ENCODE peak calls at places on chromosomes 4 and X, in nine cellular contexts. C, K, V, T, S, E, D, L and M are unnamed samples.

GRCh38 chr4:102263024-102263787 is 82.1 kb downstream of the SLC39A8 start:
- DNase-seq in C (peak), E (peak), D (peak), V (peak), K (peak), T (peak), S (peak), L (peak), M (peak)

GRCh38 chr4:147034372-147034771 is 88.7 kb upstream of the TTC29 start:
- DNase-seq in C (peak), D (no peak), L (no peak), E (no peak), S (no peak), V (no peak), T (no peak), K (no peak), M (no peak)

GRCh38 chr4:89438102-89438831 is 130.7 kb upstream of the GPRIN3 start:
- DNase-seq in T (peak), C (peak), S (peak), K (peak), L (peak), D (peak), V (peak), E (peak), M (peak)

GRCh38 chr4:125639182-125639621 is 324.4 kb downstream of the FAT4 start:
- DNase-seq in T (no peak), L (no peak), D (peak), E (no peak), K (peak), C (peak), V (peak), S (peak), M (no peak)

GRCh38 chrX:43676960-43677582 is 21.0 kb downstream of the MAOA start:
- DNase-seq in V (peak), E (no peak), K (peak), L (no peak), T (no peak), D (peak), C (no peak), S (peak), M (no peak)

GRCh38 chr4:64747919-64748715 is 338.9 kb upstream of the TECRL start:
- DNase-seq in L (no peak), T (no peak), C (no peak), S (no peak), D (no peak), K (no peak), E (no peak), V (no peak), M (no peak)

GRCh38 chrX:40784516-40785151 is 49.3 kb upstream of the MED14 start:
- DNase-seq in L (no peak), S (no peak), K (peak), T (peak), C (no peak), D (no peak), V (no peak), E (no peak), M (no peak)

GRCh38 chr4:128675083-128675482 is 134.4 kb upstream of the JADE1 start:
- DNase-seq in K (no peak), L (peak), T (no peak), S (no peak), V (no peak), D (no peak), C (no peak), E (no peak), M (peak)

GRCh38 chrX:68648960-68649359 is 1.5 kb downstream of the STARD8 start:
- DNase-seq in S (peak), E (no peak), C (peak), L (no peak), D (peak), K (no peak), T (peak), V (no peak), M (no peak)

GRCh38 chrX:47078129-47079043 is at the start of gene RGN:
- DNase-seq in S (peak), D (peak), L (no peak), V (peak), C (peak), E (no peak), K (peak), T (no peak), M (no peak)

GRCh38 chr4:112214397-112215264 is 17.0 kb upstream of the AP1AR start:
- DNase-seq in V (peak), C (peak), D (peak), K (peak), L (peak), E (peak), S (no peak), T (peak), M (peak)

GRCh38 chr4:69764311-69764710 is 3.9 kb upstream of the SULT1B1 start:
- DNase-seq in E (no peak), T (no peak), V (no peak), K (no peak), S (no peak), L (peak), D (no peak), C (no peak), M (no peak)

GRCh38 chr4:179624768-179625181 is 2182.5 kb upstream of the AGA start:
- DNase-seq in D (no peak), L (peak), C (peak), E (no peak), T (peak), S (peak), K (peak), V (no peak), M (no peak)

GRCh38 chr4:16293205-16293860 is 67.1 kb upstream of the TAPT1 start:
- DNase-seq in D (peak), S (no peak), C (no peak), T (no peak), V (no peak), E (no peak), K (no peak), L (no peak), M (no peak)

GRCh38 chr4:146122398-146122797 is 53.1 kb upstream of the LSM6 start:
- DNase-seq in V (no peak), E (no peak), C (no peak), S (no peak), L (no peak), T (no peak), K (no peak), D (no peak), M (no peak)

GRCh38 chr4:4284827-4285618 is 4.9 kb downstream of the LYAR start:
- DNase-seq in C (peak), T (peak), L (no peak), D (no peak), K (peak), S (no peak), V (no peak), E (no peak), M (no peak)

GRCh38 chr4:14234330-14234729 is 606.8 kb upstream of the BOD1L1 start:
- DNase-seq in L (no peak), T (peak), V (no peak), C (no peak), S (no peak), D (no peak), K (no peak), E (no peak), M (no peak)
- TF ChIP-seq EZH2phosphoT487 in L (no peak), T (no peak), V (no peak), C (no peak), S (no peak), D (no peak), K (no peak), E (no peak), M (no peak)

DNA sequence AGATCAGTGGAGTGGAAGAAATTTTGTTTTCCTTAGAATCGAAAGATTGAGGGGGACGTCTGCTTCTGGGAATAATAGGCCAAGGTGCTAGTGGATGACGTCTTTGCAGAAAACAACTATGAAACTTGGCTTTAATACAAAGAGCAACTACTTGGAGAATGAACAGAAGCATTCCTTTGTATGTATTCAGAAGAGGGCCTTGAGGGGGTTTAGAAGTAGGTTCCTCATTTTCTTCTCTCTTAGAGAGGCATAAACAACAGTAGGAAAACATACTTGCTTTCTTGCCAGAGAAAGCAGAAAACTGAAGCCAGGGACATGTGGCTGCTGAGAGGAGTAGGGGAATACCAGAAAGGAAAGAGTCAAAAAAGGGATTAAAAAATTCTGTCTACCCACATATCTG is 167.8 kb downstream of the ZNF330 start:
- DNase-seq in E (no peak), L (no peak), V (no peak), K (no peak), S (no peak), C (peak), D (no peak), T (no peak), M (no peak)
- TF ChIP-seq EZH2phosphoT487 in E (no peak), L (no peak), V (no peak), K (no peak), S (no peak), C (no peak), D (no peak), T (no peak), M (no peak)

GRCh38 chr4:86831262-86832090 is 17.7 kb downstream of the SLC10A6 start:
- DNase-seq in K (peak), C (peak), V (no peak), S (no peak), D (no peak), E (peak), T (peak), L (no peak), M (no peak)
- TF ChIP-seq EZH2phosphoT487 in K (no peak), C (no peak), V (no peak), S (no peak), D (no peak), E (no peak), T (no peak), L (no peak), M (no peak)

GRCh38 chr4:52925531-52925968 is 63.4 kb downstream of the RASL11B start:
- DNase-seq in S (peak), E (no peak), L (no peak), K (peak), T (no peak), C (no peak), V (no peak), D (peak), M (no peak)
- TF ChIP-seq EZH2phosphoT487 in S (peak), E (no peak), L (no peak), K (no peak), T (no peak), C (no peak), V (no peak), D (no peak), M (no peak)

DNA sequence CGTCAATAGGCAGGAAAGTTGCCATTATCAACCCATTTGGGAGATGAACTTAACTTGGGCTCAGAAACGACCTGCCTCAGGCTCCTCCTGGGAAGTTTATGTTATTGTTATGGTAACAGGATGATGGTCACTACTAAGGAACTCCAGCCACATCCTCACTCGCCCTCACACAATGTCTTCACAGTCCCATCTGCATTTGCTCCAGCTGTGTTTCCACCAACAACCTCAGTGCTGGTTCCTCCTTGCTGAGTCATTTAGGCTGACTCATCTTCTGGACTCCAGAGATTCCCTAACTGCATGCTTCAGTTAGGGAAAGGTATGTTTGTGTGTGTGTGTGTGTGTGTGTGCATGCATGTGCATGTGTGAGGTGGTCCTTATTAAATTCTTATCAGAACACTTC is 293.4 kb upstream of the BOD1L1 start:
- DNase-seq in L (no peak), D (peak), E (no peak), T (peak), C (peak), S (no peak), K (peak), V (no peak), M (no peak)
- TF ChIP-seq EZH2phosphoT487 in L (no peak), D (no peak), E (no peak), T (no peak), C (no peak), S (no peak), K (no peak), V (no peak), M (no peak)

GRCh38 chrX:9902651-9903050 is 64.5 kb upstream of the CLDN34 start:
- DNase-seq in L (no peak), T (peak), V (no peak), K (no peak), E (no peak), C (peak), D (no peak), S (no peak), M (no peak)
- TF ChIP-seq EZH2phosphoT487 in L (no peak), T (no peak), V (no peak), K (no peak), E (no peak), C (no peak), D (no peak), S (no peak), M (no peak)

DNA sequence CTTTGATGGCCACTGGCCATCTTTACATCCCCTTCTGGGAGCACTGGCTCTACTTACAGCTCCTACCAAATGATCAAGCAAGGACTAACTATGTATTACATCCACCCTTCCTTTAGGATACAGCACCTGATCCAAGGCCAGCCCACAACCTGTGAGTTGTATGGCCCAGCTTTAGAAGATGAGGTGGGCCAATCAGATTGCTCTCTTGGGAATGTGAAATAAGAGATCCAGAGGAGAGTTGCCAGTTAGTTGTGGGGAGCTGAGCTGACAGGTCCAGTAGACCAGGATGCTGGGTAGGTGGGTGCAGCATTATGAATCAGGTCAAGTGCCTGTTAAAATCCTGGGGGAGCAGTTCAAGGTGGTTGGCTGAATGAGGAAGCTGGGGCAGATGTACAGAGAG is 111.5 kb downstream of the GNL3L start:
- DNase-seq in S (no peak), V (no peak), E (no peak), D (peak), L (no peak), C (no peak), K (no peak), T (peak), M (peak)
- TF ChIP-seq EZH2phosphoT487 in S (no peak), V (no peak), E (no peak), D (no peak), L (no peak), C (no peak), K (no peak), T (no peak), M (no peak)